ENCODE peak calls at places on chromosome 9, in ten cellular contexts. H is activated CD8-positive, alpha-beta T cell treated with anti-CD3 and anti-CD28 coated beads for 36 hours; M is cardiac muscle cell; V is NCI-H1092; L is mesenteric fat pad; Y is GM23338; X is stimulated activated CD4-positive, alpha-beta T cell treated with anti-CD3 and anti-CD28 coated beads, Interleukin-15, amount 100 ng/mL, for 1 hour; F is HTR-8/SVneo; I is effector memory CD4-positive, alpha-beta T cell; A is CD4-positive, alpha-beta memory T cell. B is an unnamed sample.
A peak's percentile ranks its signal among the peaks of the same experiment; 100 is the strongest.

GRCh38 chr9:125785187-125785840 is 38.1 kb downstream of the PBX3 start:
- DNase-seq in H (peak; percentile 77), M (no peak), V (no peak), L (no peak), Y (no peak), X (no peak), F (no peak), I (no peak), A (no peak), B (no peak)

GRCh38 chr9:9771314-9771713 is 841.5 kb downstream of the PTPRD start:
- DNase-seq in H (no peak), M (no peak), V (no peak), L (no peak), Y (no peak), X (no peak), F (no peak), I (no peak), A (no peak), B (no peak)

GRCh38 chr9:29393064-29393463 is 1819.8 kb upstream of the C9orf72 start:
- DNase-seq in H (no peak), M (no peak), V (no peak), L (no peak), Y (no peak), X (no peak), F (no peak), I (no peak), A (no peak), B (no peak)

GRCh38 chr9:72882117-72882775 is 70.6 kb downstream of the ALDH1A1 start:
- DNase-seq in H (no peak), M (no peak), V (no peak), L (no peak), Y (no peak), X (no peak), F (no peak), I (no peak), A (no peak), B (no peak)

GRCh38 chr9:128762664-128763449 is 8.9 kb downstream of the ZER1 start:
- DNase-seq in H (no peak), M (no peak), V (no peak), L (no peak), Y (no peak), X (no peak), F (no peak), I (no peak), A (no peak), B (no peak)

GRCh38 chr9:118643118-118643517 is 726.1 kb downstream of the BRINP1 start:
- DNase-seq in H (no peak), M (no peak), V (no peak), L (no peak), Y (peak; percentile 79), X (no peak), F (peak; percentile 28), I (no peak), A (no peak), B (no peak)

GRCh38 chr9:97398999-97399758 is 12.7 kb upstream of the TDRD7 start:
- DNase-seq in H (peak; percentile 80), M (peak; percentile 82), V (peak; percentile 9), L (no peak), Y (peak; percentile 85), X (peak; percentile 61), F (peak; percentile 75), I (peak; percentile 49), A (peak; percentile 53), B (peak; percentile 87)

GRCh38 chr9:75889977-75890540 is 414 bp upstream of the PCSK5 start:
- DNase-seq in H (peak; percentile 7), M (peak; percentile 81), V (no peak), L (no peak), Y (peak; percentile 33), X (no peak), F (peak; percentile 32), I (no peak), A (no peak), B (no peak)

GRCh38 chr9:33785914-33786313 is 9.4 kb upstream of the PRSS3 start:
- DNase-seq in H (peak; percentile 6), M (peak; percentile 41), V (no peak), L (no peak), Y (peak; percentile 63), X (no peak), F (no peak), I (no peak), A (no peak), B (no peak)

GRCh38 chr9:119289740-119290139 is 79.5 kb downstream of the BRINP1 start:
- DNase-seq in H (peak; percentile 42), M (peak; percentile 51), V (peak; percentile 1), L (no peak), Y (peak; percentile 89), X (no peak), F (no peak), I (no peak), A (no peak), B (peak; percentile 25)

GRCh38 chr9:124510650-124511425 is 3.6 kb upstream of the NR5A1 start:
- DNase-seq in H (no peak), M (no peak), V (no peak), L (no peak), Y (no peak), X (no peak), F (no peak), I (no peak), A (no peak), B (no peak)

GRCh38 chr9:28810375-28811075 is 1237.2 kb upstream of the C9orf72 start:
- DNase-seq in H (no peak), M (no peak), V (no peak), L (no peak), Y (no peak), X (no peak), F (no peak), I (no peak), A (no peak), B (no peak)

GRCh38 chr9:101030022-101030391 is 1.5 kb downstream of the PLPPR1 start:
- DNase-seq in H (no peak), M (no peak), V (no peak), L (no peak), Y (peak; percentile 8), X (no peak), F (no peak), I (no peak), A (no peak), B (no peak)

GRCh38 chr9:113587471-113588031 is 124.0 kb downstream of the RGS3 start:
- DNase-seq in H (peak; percentile 32), M (peak; percentile 61), V (no peak), L (no peak), Y (peak; percentile 65), X (no peak), F (peak; percentile 25), I (no peak), A (no peak), B (no peak)

GRCh38 chr9:35162605-35163315 is 951 bp downstream of the UNC13B start:
- DNase-seq in H (no peak), M (no peak), V (no peak), L (no peak), Y (peak; percentile 34), X (no peak), F (no peak), I (no peak), A (no peak), B (no peak)

GRCh38 chr9:72554221-72554641 is 32.8 kb downstream of the TMC1 start:
- DNase-seq in H (no peak), M (peak; percentile 89), V (no peak), L (no peak), Y (no peak), X (no peak), F (peak; percentile 46), I (no peak), A (no peak), B (no peak)

GRCh38 chr9:111944467-111944866 is 47.9 kb downstream of the UGCG start:
- DNase-seq in H (no peak), M (peak; percentile 77), V (no peak), L (no peak), Y (no peak), X (no peak), F (no peak), I (no peak), A (no peak), B (no peak)

GRCh38 chr9:106421772-106422171 is 441.2 kb upstream of the ZNF462 start:
- DNase-seq in H (peak; percentile 22), M (no peak), V (no peak), L (no peak), Y (no peak), X (no peak), F (no peak), I (no peak), A (no peak), B (no peak)

GRCh38 chr9:110128664-110129329 is 79.2 kb downstream of the C9orf152 start:
- DNase-seq in H (no peak), M (no peak), V (no peak), L (no peak), Y (no peak), X (no peak), F (no peak), I (no peak), A (no peak), B (peak; percentile 44)

GRCh38 chr9:127122176-127123151 is at the start of gene ANGPTL2:
- DNase-seq in H (peak; percentile 49), M (peak; percentile 98), V (peak; percentile 66), L (peak; percentile 96), Y (peak; percentile 92), X (no peak), F (peak; percentile 86), I (no peak), A (no peak), B (peak; percentile 37)

GRCh38 chr9:71737455-71737854 is 30.9 kb downstream of the CEMIP2 start:
- DNase-seq in H (no peak), M (peak; percentile 41), V (no peak), L (no peak), Y (no peak), X (no peak), F (no peak), I (no peak), A (no peak), B (no peak)

GRCh38 chr9:124045076-124045829 is 33.7 kb downstream of the LHX2 start:
- DNase-seq in H (peak; percentile 31), M (peak; percentile 78), V (peak; percentile 19), L (no peak), Y (peak; percentile 71), X (no peak), F (peak; percentile 42), I (no peak), A (no peak), B (no peak)

GRCh38 chr9:77099388-77099787 is 77.9 kb upstream of the VPS13A start:
- DNase-seq in H (no peak), M (no peak), V (no peak), L (no peak), Y (no peak), X (no peak), F (no peak), I (no peak), A (no peak), B (no peak)

GRCh38 chr9:86828631-86829030 is 118.7 kb downstream of the GAS1 start:
- DNase-seq in H (no peak), M (no peak), V (no peak), L (no peak), Y (no peak), X (no peak), F (no peak), I (no peak), A (no peak), B (no peak)